ENCODE peak calls at places on chromosome 12, in four cellular contexts. W, Z, P and D are unnamed samples.
A peak's percentile ranks its signal among the peaks of the same experiment; 100 is the strongest.

GRCh38 chr12:109053382-109054123 is 1.2 kb downstream of the USP30 start:
- DNase-seq in P (no peak), Z (no peak), W (no peak), D (no peak)

GRCh38 chr12:57811028-57811755 is 7.3 kb downstream of the AVIL start:
- DNase-seq in P (no peak), Z (no peak), W (no peak), D (no peak)

GRCh38 chr12:9388379-9388778 is 180.2 kb upstream of the PZP start:
- DNase-seq in Z (no peak), P (no peak), W (no peak), D (no peak)

GRCh38 chr12:19014243-19014642 is 115.3 kb upstream of the PLEKHA5 start:
- DNase-seq in W (no peak), Z (no peak), P (peak; percentile 67), D (no peak)

GRCh38 chr12:116104167-116104750 is 173.2 kb downstream of the MED13L start:
- DNase-seq in P (peak; percentile 31), Z (no peak), W (no peak), D (no peak)

GRCh38 chr12:26034371-26035142 is 76.1 kb downstream of the RASSF8 start:
- DNase-seq in W (no peak), P (peak; percentile 47), Z (no peak), D (no peak)

GRCh38 chr12:116472193-116472592 is 87.0 kb upstream of the MAP1LC3B2 start:
- DNase-seq in Z (no peak), P (no peak), W (no peak), D (no peak)

GRCh38 chr12:101925352-101925751 is 48.0 kb downstream of the DRAM1 start:
- DNase-seq in Z (peak; percentile 75), W (peak; percentile 33), P (peak; percentile 99), D (no peak)

GRCh38 chr12:45598761-45599160 is 130.7 kb upstream of the ARID2 start:
- DNase-seq in W (no peak), P (no peak), Z (no peak), D (no peak)

GRCh38 chr12:116483959-116484699 is 75.1 kb upstream of the MAP1LC3B2 start:
- DNase-seq in W (no peak), Z (no peak), P (no peak), D (no peak)

GRCh38 chr12:101527682-101528081 is 52.5 kb downstream of the SPIC start:
- DNase-seq in Z (no peak), W (no peak), P (no peak), D (no peak)

GRCh38 chr12:65449400-65449799 is 170.9 kb downstream of the MSRB3 start:
- DNase-seq in Z (no peak), W (no peak), P (peak; percentile 65), D (no peak)

GRCh38 chr12:8846305-8846704 is 23.9 kb downstream of the A2ML1 start:
- DNase-seq in Z (no peak), P (no peak), W (no peak), D (no peak)

GRCh38 chr12:60494249-60494648 is 898.4 kb downstream of the SLC16A7 start:
- DNase-seq in W (no peak), Z (no peak), P (peak; percentile 63), D (no peak)

GRCh38 chr12:7108042-7108927 is 729 bp downstream of the C1RL start:
- DNase-seq in W (peak; percentile 80), Z (peak; percentile 90), P (peak; percentile 70), D (peak; percentile 52)

GRCh38 chr12:122062832-122063690 is 15.5 kb upstream of the MLXIP start:
- DNase-seq in W (peak; percentile 81), Z (peak; percentile 38), P (peak; percentile 66), D (no peak)

GRCh38 chr12:95224202-95225170 is 6.9 kb downstream of the VEZT start:
- DNase-seq in W (no peak), Z (no peak), P (peak; percentile 84), D (no peak)

GRCh38 chr12:116159175-116159574 is 118.3 kb downstream of the MED13L start:
- DNase-seq in W (no peak), P (peak; percentile 77), Z (no peak), D (no peak)

GRCh38 chr12:90947869-90948268 is 7.1 kb downstream of the CCER1 start:
- DNase-seq in P (no peak), W (no peak), Z (no peak), D (no peak)

GRCh38 chr12:54879132-54879531 is 24.8 kb downstream of the MUCL1 start:
- DNase-seq in W (no peak), Z (peak; percentile 13), P (peak; percentile 25), D (no peak)

GRCh38 chr12:122518908-122519307 is 7.8 kb downstream of the RSRC2 start:
- DNase-seq in W (no peak), Z (no peak), P (peak; percentile 33), D (no peak)

GRCh38 chr12:115984607-115985006 is 292.9 kb downstream of the MED13L start:
- DNase-seq in P (no peak), Z (no peak), W (no peak), D (no peak)

GRCh38 chr12:131872154-131873046 is 22.0 kb upstream of the ULK1 start:
- DNase-seq in Z (peak; percentile 90), W (no peak), P (peak; percentile 84), D (no peak)

GRCh38 chr12:121663610-121663929 is 5.9 kb downstream of the MORN3 start:
- DNase-seq in Z (no peak), W (no peak), P (no peak), D (no peak)

GRCh38 chr12:114440450-114441383 is 34.8 kb upstream of the TBX5 start:
- DNase-seq in W (no peak), P (no peak), Z (no peak), D (no peak)

GRCh38 chr12:12776261-12776660 is 9.2 kb upstream of the APOLD1 start:
- DNase-seq in P (peak; percentile 23), Z (no peak), W (peak; percentile 16), D (no peak)

GRCh38 chr12:70556179-70556869 is 80.9 kb downstream of the PTPRB start:
- DNase-seq in P (no peak), W (no peak), Z (no peak), D (no peak)

GRCh38 chr12:76643438-76643837 is 83.9 kb upstream of the OSBPL8 start:
- DNase-seq in W (no peak), P (peak; percentile 80), Z (no peak), D (no peak)

GRCh38 chr12:9064815-9065606 is 50.7 kb downstream of the A2M start:
- DNase-seq in W (peak; percentile 98), P (no peak), Z (no peak), D (peak; percentile 28)

GRCh38 chr12:66409195-66409871 is 107.0 kb downstream of the HELB start:
- DNase-seq in W (peak; percentile 15), Z (peak; percentile 43), P (peak; percentile 80), D (no peak)

GRCh38 chr12:131674373-131674772 is 36.5 kb upstream of the SFSWAP start:
- DNase-seq in Z (no peak), W (no peak), P (no peak), D (no peak)

GRCh38 chr12:94047781-94048567 is 100.4 kb upstream of the PLXNC1 start:
- DNase-seq in P (no peak), Z (no peak), W (no peak), D (no peak)

DNA sequence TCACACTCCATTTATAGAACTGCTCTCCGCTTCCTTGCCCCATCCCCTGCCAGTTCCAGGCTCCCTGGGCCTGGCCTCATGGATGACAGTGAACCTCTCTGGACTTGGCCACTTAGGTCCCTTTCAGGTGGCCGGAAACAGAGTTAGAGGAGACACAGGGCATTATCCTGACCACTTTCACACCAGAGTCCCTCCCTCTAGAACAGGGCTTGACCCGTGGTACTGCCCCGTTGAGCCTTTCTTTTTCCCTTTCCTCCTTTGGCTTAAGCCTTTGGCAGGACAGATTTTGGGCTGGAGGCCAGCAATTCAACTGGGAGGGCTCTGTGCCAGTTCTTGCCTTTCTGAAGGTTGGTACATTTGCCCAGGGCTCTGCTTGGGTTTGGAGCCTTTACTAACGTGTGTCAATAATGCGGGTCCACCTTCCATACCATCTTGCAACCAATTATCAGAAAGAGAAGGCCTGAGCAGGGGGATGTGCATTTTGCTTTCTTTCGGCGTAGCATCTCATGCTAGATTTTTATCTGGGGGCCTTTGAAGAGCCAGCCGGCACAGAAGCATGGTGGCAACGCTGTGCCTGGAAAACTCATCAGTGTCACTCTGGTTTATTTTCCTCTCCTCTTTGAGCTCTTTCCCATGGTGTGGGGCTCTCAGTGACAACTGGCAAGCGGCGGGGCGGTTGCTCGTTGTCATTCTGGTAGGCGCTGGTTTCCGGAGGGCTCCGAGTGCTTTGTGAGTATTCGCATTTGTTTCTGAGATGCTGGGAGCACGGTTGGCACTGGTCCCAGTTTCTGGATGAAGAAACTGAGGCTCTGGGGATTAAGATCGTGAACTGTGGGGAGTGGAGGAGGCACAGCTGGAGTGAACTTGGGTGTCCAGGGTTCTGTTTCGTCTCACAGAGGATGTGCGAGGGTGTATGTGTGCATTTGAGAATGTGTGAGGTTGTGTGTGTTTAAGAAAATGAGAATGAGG is 23.0 kb downstream of the TPCN1 start:
- DNase-seq in P (no peak), W (peak; percentile 95), Z (no peak), D (peak; percentile 94)
- H3K27ac ChIP-seq in P (no peak overlapping the region), W (peak overlapping the region; percentile 90), Z (no peak overlapping the region), D (peak overlapping the region; percentile 86)

GRCh38 chr12:27076930-27077329 is 5.4 kb downstream of the C12orf71 start:
- DNase-seq in Z (no peak), P (peak; percentile 7), W (no peak), D (no peak)

GRCh38 chr12:27083861-27084271 is 1.5 kb upstream of the C12orf71 start:
- DNase-seq in W (no peak), Z (no peak), P (peak; percentile 71), D (peak; percentile 32)

GRCh38 chr12:27077586-27077985 is 4.8 kb downstream of the C12orf71 start:
- DNase-seq in P (no peak), W (no peak), Z (no peak), D (no peak)

GRCh38 chr12:27085654-27086053 is 3.3 kb upstream of the C12orf71 start:
- DNase-seq in Z (no peak), P (no peak), W (no peak), D (no peak)

GRCh38 chr12:27081668-27082091 is 698 bp downstream of the C12orf71 start:
- DNase-seq in P (peak; percentile 15), W (no peak), Z (no peak), D (no peak)
- TF ChIP-seq CTCF in P (peak; percentile 13), W (no peak), Z (no peak), D (no peak)

GRCh38 chr12:92077530-92077929 is 68.1 kb downstream of the BTG1 start:
- DNase-seq in P (no peak), Z (no peak), W (no peak), D (no peak)

GRCh38 chr12:92078167-92079053 is 67.2 kb downstream of the BTG1 start:
- DNase-seq in Z (no peak), P (peak; percentile 96), W (no peak), D (no peak)

GRCh38 chr12:92075425-92075891 is 70.2 kb downstream of the BTG1 start:
- DNase-seq in Z (no peak), W (no peak), P (peak; percentile 72), D (no peak)

GRCh38 chr12:92074889-92075288 is 70.8 kb downstream of the BTG1 start:
- DNase-seq in Z (no peak), P (no peak), W (no peak), D (peak; percentile 48)

DNA sequence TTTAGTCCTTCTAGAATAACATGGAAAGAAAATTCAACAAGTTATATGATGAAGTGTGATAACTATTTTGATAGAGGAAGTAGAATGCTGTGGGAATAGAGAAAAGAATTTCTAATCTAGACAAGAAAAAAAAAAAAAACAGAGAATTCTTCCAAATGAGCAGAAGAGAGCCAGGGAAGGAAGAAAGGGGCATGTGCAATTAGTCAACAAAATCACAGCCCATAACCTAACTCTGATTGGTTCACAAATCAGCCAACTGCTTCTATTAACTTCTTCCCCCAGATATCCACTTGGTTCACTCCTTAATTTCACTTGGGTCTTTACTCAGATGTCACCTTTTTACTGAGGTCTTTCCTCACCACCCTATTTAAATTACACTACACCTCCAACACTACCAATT is 69.5 kb downstream of the BTG1 start:
- DNase-seq in W (no peak), Z (no peak), P (no peak), D (no peak)
- H3K27ac ChIP-seq in W (peak overlapping the region; percentile 13), Z (no peak overlapping the region), P (peak overlapping the region; percentile 82), D (no peak overlapping the region)

GRCh38 chr12:68808388-68809189 is 612 bp downstream of the MDM2 start:
- DNase-seq in P (peak; percentile 93), Z (peak; percentile 63), W (peak; percentile 79), D (peak; percentile 73)
- TF ChIP-seq CTCF in P (no peak), Z (no peak), W (peak; percentile 42), D (no peak)